ENCODE peak calls at places on chromosomes 16 and 17, in six cellular contexts. M is type B pancreatic cell, J is fibroblast of mammary gland, Q is mesothelial cell of epicardium, H is A673, Z is fibroblast of lung. G is an unnamed sample.

GRCh38 chr16:49127103-49127502 is 154.5 kb downstream of the CBLN1 start:
- DNase-seq in H (peak), Q (no peak), J (no peak), M (no peak), Z (no peak), G (no peak)

GRCh38 chr16:29943846-29944669 is 17.8 kb upstream of the TMEM219 start:
- DNase-seq in Q (peak), H (peak), J (peak), Z (peak), M (no peak), G (peak)

GRCh38 chr17:4704991-4705390 is 1.1 kb upstream of the PELP1 start:
- DNase-seq in Q (no peak), M (no peak), J (no peak), Z (no peak), H (no peak), G (no peak)

GRCh38 chr16:87012954-87013938 is 303.9 kb downstream of the C16orf95 start:
- DNase-seq in M (no peak), H (no peak), J (no peak), Q (no peak), Z (no peak), G (no peak)

GRCh38 chr16:84907575-84907974 is 87.8 kb downstream of the CRISPLD2 start:
- DNase-seq in J (peak), M (no peak), H (no peak), Z (peak), Q (no peak), G (no peak)

GRCh38 chr16:28181557-28181914 is 30.2 kb downstream of the XPO6 start:
- DNase-seq in H (peak), M (no peak), Q (no peak), J (peak), Z (peak), G (no peak)

GRCh38 chr16:19853132-19853972 is 31.3 kb downstream of the GPRC5B start:
- DNase-seq in J (no peak), H (no peak), Z (no peak), Q (no peak), M (no peak), G (no peak)

GRCh38 chr16:53509906-53510703 is 7.1 kb upstream of the AKTIP start:
- DNase-seq in H (peak), Z (peak), Q (peak), M (no peak), J (peak), G (peak)

GRCh38 chr17:41689497-41690299 is 1.0 kb downstream of the EIF1 start:
- DNase-seq in Q (no peak), J (peak), Z (peak), H (peak), M (no peak), G (no peak)

GRCh38 chr17:2703181-2703580 is 8.4 kb downstream of the CLUH start:
- DNase-seq in H (no peak), Z (no peak), Q (no peak), J (no peak), M (no peak), G (no peak)

GRCh38 chr17:55120651-55121050 is 144.1 kb upstream of the HLF start:
- DNase-seq in Q (no peak), J (no peak), Z (no peak), M (no peak), H (no peak), G (no peak)

GRCh38 chr17:77186141-77186604 is 45.4 kb downstream of the SEC14L1 start:
- DNase-seq in Q (no peak), H (no peak), Z (no peak), J (no peak), M (no peak), G (no peak)

GRCh38 chr16:49859139-49859947 is 3.4 kb upstream of the ZNF423 start:
- DNase-seq in M (no peak), Z (no peak), H (peak), J (no peak), Q (no peak), G (no peak)

GRCh38 chr16:4006441-4006989 is 109.7 kb downstream of the ADCY9 start:
- DNase-seq in Q (no peak), J (no peak), H (no peak), Z (no peak), M (no peak), G (no peak)

GRCh38 chr17:55053855-55054254 is 85.3 kb downstream of the STXBP4 start:
- DNase-seq in M (no peak), Q (no peak), J (peak), Z (peak), H (peak), G (no peak)

GRCh38 chr16:82630688-82631087 is 3.9 kb downstream of the CDH13 start:
- DNase-seq in H (no peak), M (no peak), Z (peak), J (peak), Q (no peak), G (no peak)
- TF ChIP-seq CTCF in H (peak), M (no peak), Z (peak), J (peak), Q (no peak), G (peak)

DNA sequence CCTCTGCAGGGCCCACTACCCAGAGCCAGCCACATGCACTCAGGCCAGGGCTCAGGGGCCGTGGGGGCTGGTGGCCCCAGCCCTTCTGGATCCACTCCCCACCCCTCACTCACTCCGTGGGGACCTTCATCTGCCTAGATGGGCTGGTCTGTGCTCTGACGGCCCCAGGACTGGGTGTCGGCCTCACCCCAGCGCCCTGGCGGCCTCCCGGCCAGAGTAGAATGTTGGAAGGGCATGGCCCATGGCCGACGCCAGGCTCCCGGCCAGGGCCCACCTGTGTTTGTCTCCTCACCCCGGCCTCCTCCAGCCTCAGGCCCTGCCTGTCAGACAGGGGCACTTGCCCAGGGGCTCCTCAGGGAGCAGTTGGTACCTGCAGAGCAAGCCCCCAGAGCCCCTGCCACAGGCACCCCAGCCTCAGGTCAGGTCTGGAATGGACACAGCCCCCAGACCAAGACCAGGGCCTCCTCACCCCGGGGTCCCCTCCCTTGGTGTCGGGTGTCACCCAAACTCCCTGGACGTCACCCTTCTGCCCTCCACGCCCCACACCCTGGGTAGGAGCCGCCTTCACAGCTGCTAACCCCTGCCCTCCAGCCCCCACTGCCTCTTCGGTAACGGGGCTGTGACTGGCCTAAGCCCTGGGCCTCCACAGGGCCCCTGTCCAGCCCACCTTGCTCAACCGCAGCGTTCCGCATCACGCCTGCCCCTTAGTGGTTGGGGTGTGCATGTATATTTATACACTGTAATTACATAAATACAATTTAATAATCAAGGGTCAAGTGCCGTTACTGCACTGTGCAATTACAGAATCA is 3.0 kb upstream of the CDH15 start:
- DNase-seq in J (no peak), Q (no peak), M (no peak), Z (no peak), H (no peak), G (no peak)
- TF ChIP-seq CTCF in J (peak), Q (peak), M (peak), Z (peak), H (peak), G (no peak)

GRCh38 chr17:78825696-78826095 is 14.9 kb downstream of the USP36 start:
- DNase-seq in M (no peak), J (no peak), Z (no peak), H (no peak), Q (no peak), G (no peak)

GRCh38 chr17:78826426-78826825 is 14.2 kb downstream of the USP36 start:
- DNase-seq in Q (no peak), M (no peak), J (no peak), Z (no peak), H (no peak), G (no peak)

GRCh38 chr17:78829477-78829876 is 11.1 kb downstream of the USP36 start:
- DNase-seq in J (no peak), Q (no peak), H (no peak), M (no peak), Z (no peak), G (no peak)

GRCh38 chr17:78826836-78827509 is 13.6 kb downstream of the USP36 start:
- DNase-seq in J (no peak), M (no peak), Z (no peak), Q (no peak), H (no peak), G (no peak)

DNA sequence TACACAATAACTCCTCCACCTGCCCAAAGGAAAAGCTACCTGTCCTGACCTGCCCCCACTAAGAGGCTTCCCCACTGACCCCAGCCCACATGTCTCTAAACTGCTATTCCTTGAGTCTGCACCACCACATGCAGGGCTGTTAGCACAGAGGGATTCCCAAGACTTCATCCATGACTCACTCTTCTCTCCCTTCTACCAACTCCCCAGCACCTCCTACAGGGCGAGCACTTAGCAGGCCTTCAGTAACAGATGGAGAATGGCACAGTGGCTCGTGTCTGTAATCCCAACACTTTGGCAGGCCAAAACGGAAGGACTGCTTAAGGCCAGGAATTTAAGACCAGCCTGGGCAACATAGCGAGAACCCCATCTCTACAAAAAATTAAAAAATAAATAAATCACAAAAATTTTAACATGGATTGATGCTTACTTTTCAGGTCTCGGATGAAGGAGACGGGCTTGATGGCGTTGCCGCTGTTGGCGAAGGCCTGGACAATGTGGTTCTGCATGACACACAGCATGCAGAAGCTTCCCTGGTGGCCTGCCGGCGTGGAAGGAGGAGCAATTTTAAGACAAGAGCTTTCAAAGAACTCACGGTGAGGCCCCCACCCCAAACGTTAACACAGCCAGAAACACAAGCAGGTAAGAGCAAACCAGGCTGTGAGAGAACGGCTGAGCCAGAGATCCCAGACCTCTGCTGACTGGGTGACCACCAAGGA is 12.0 kb downstream of the USP36 start:
- DNase-seq in Z (peak), M (no peak), Q (no peak), J (peak), H (peak), G (no peak)
- TF ChIP-seq CTCF in Z (peak), M (no peak), Q (no peak), J (peak), H (peak), G (peak)

DNA sequence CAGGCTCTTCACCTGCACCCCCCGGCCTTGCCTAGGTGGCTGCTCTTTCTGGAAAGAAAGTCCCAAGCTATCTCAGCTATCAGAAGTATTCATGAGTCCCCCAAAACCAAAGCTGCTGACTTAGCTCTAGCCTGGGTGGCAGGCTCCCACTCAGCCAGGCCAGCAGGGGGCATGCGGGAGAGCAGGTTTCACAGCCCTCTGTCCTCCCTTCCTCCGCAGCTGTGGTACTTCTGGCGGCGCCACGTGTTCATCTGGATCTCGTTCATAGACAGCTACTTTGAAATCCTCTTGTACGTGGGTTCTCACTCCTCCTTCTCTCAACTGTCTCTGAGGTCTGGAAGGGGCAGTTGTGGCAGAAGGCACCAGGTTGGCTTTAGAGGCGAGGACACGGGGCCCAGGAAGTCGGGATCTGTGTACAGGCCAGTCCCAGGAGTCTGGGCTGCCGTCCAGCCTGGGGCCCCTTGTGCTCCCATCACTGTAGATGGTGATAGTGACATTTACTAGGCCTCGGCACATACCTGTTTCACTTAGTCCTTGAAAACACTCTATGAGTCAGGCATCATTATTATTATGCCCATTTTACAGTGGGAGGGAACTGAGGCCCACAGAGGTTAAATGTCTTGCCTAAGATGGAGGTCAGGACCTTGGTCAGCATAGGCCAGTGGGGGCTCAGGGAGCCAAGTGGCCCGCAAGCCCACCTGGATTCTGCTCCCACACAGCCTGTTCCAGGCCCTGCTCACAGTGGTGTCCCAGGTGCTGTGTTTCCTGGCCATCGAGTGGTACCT is 12.9 kb downstream of the TRPV2 start:
- DNase-seq in Z (peak), Q (peak), M (no peak), H (peak), J (peak), G (no peak)
- TF ChIP-seq CTCF in Z (peak), Q (peak), M (peak), H (peak), J (peak), G (peak)

DNA sequence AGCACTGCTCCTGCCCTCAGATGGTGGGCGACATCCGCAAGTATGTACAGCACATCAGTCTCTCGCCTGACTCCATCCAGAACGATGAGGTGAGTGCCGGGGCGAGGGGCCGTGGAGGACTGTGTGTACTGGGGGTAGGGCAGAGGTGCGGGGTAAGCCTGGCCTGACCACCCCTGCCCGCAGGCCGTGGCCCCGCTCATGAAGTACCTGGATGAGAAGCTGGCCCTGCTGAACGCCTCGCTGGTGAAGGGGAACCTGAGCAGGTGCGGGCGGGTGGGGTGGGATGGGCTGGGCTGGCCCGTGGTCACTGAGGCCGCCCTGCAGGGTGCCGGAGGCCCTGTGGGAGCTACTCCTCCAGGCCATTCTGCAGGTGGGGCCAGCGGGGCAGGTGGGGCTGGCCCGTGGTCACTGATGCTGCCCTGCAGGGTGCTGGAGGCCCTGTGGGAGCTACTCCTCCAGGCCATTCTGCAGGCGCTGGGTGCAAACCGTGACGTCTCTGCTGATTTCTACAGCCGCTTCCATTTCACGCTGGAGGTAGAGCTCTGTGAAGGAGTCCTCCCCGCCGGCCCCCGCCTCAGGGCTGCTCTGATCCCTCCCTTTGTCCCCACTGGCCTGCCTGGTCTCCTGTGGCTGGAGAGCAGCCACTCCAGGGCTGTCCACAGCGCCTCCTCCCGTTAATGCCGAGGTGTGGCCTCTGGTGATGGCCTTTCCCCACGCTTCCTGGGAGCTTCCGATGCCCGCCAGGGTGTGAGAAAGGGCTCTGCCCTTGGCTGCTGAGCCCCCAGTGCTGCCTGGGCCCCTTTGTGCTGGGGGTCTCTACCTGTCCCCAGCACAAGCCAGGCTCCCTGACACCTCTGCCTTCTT is 5.0 kb downstream of the TSR3 start:
- DNase-seq in Z (no peak), Q (no peak), M (no peak), H (no peak), J (peak), G (no peak)
- TF ChIP-seq CTCF in Z (peak), Q (no peak), M (no peak), H (no peak), J (peak), G (no peak)

G was measured in osteocyte.